ENCODE peak calls at places on chromosome 17, in nine cellular contexts. Y is testis, V is body of pancreas, S is K562, L is IMR-90, R is esophagus squamous epithelium, W is thyroid gland, O is breast epithelium, M is H1. X is an unnamed sample.

GRCh38 chr17:80882323-80882722 is 109.3 kb upstream of the CHMP6 start:
- DNase-seq in Y (no peak), V (no peak), S (no peak), L (no peak), R (no peak), W (no peak), O (no peak), M (no peak), X (peak; percentile 46)

GRCh38 chr17:45425125-45425983 is 7.3 kb downstream of the ARHGAP27 start:
- DNase-seq in Y (peak; percentile 30), V (peak; percentile 85), S (peak; percentile 74), L (peak; percentile 74), R (no peak), W (peak; percentile 94), O (peak; percentile 77), M (peak; percentile 82), X (peak; percentile 85)

GRCh38 chr17:47950448-47950847 is 7.2 kb downstream of the PRR15L start:
- DNase-seq in Y (no peak), V (peak; percentile 75), S (no peak), L (no peak), R (no peak), W (no peak), O (no peak), M (no peak), X (no peak)

GRCh38 chr17:38815576-38816193 is 9.4 kb downstream of the CWC25 start:
- DNase-seq in Y (no peak), V (no peak), S (peak; percentile 43), L (peak; percentile 59), R (no peak), W (no peak), O (no peak), M (no peak), X (no peak)

GRCh38 chr17:39754958-39755549 is 17.3 kb downstream of the GRB7 start:
- DNase-seq in Y (peak; percentile 42), V (no peak), S (no peak), L (no peak), R (no peak), W (peak; percentile 26), O (no peak), M (peak; percentile 60), X (peak; percentile 83)

GRCh38 chr17:4610162-4610561 is 25.8 kb downstream of the SMTNL2 start:
- DNase-seq in Y (no peak), V (no peak), S (no peak), L (no peak), R (no peak), W (no peak), O (no peak), M (no peak), X (no peak)

GRCh38 chr17:81991684-81992513 is 14.5 kb downstream of the ASPSCR1 start:
- DNase-seq in Y (no peak), V (peak; percentile 96), S (no peak), L (peak; percentile 31), R (no peak), W (peak; percentile 94), O (peak; percentile 83), M (no peak), X (no peak)

GRCh38 chr17:2965621-2966275 is 97.7 kb downstream of the OR1D5 start:
- DNase-seq in Y (no peak), V (peak; percentile 47), S (no peak), L (peak; percentile 74), R (no peak), W (peak; percentile 82), O (peak; percentile 88), M (no peak), X (no peak)

GRCh38 chr17:3976675-3977171 is 12.5 kb upstream of the ATP2A3 start:
- DNase-seq in Y (peak; percentile 39), V (peak; percentile 100), S (no peak), L (no peak), R (no peak), W (peak; percentile 99), O (peak; percentile 93), M (no peak), X (peak; percentile 84)

GRCh38 chr17:80270836-80271235 is 10.2 kb downstream of the RNF213 start:
- DNase-seq in Y (peak; percentile 81), V (no peak), S (peak; percentile 85), L (no peak), R (no peak), W (no peak), O (no peak), M (peak; percentile 90), X (no peak)

GRCh38 chr17:22303096-22303495 is 610.8 kb downstream of the KCNJ18 start:
- DNase-seq in Y (no peak), V (no peak), S (no peak), L (no peak), R (no peak), W (no peak), O (no peak), M (no peak), X (no peak)

GRCh38 chr17:282000-282911 is 70.4 kb downstream of the RPH3AL start:
- DNase-seq in Y (no peak), V (peak; percentile 27), S (no peak), L (no peak), R (no peak), W (no peak), O (peak; percentile 48), M (no peak), X (peak; percentile 16)

GRCh38 chr17:17076066-17076465 is 33.8 kb downstream of the MPRIP start:
- DNase-seq in Y (no peak), V (no peak), S (no peak), L (no peak), R (no peak), W (no peak), O (peak; percentile 22), M (no peak), X (peak; percentile 32)

GRCh38 chr17:45232514-45233422 is 11.1 kb downstream of the FMNL1 start:
- DNase-seq in Y (no peak), V (no peak), S (no peak), L (no peak), R (no peak), W (no peak), O (no peak), M (no peak), X (peak; percentile 66)

GRCh38 chr17:70314096-70314495 is 144.8 kb downstream of the KCNJ2 start:
- DNase-seq in Y (no peak), V (no peak), S (no peak), L (peak; percentile 78), R (no peak), W (no peak), O (no peak), M (no peak), X (no peak)

GRCh38 chr17:81404557-81405165 is 9.4 kb downstream of the BAHCC1 start:
- DNase-seq in Y (no peak), V (no peak), S (no peak), L (no peak), R (no peak), W (no peak), O (no peak), M (no peak), X (no peak)

GRCh38 chr17:29625037-29625750 is 2.5 kb upstream of the CORO6 start:
- DNase-seq in Y (no peak), V (no peak), S (no peak), L (peak; percentile 35), R (no peak), W (no peak), O (no peak), M (no peak), X (no peak)

GRCh38 chr17:37781451-37781850 is 36.6 kb upstream of the HNF1B start:
- DNase-seq in Y (no peak), V (no peak), S (no peak), L (peak; percentile 61), R (no peak), W (no peak), O (no peak), M (no peak), X (no peak)

GRCh38 chr17:3818786-3819185 is 17.8 kb upstream of the ITGAE start:
- DNase-seq in Y (no peak), V (no peak), S (no peak), L (no peak), R (no peak), W (no peak), O (no peak), M (no peak), X (no peak)

DNA sequence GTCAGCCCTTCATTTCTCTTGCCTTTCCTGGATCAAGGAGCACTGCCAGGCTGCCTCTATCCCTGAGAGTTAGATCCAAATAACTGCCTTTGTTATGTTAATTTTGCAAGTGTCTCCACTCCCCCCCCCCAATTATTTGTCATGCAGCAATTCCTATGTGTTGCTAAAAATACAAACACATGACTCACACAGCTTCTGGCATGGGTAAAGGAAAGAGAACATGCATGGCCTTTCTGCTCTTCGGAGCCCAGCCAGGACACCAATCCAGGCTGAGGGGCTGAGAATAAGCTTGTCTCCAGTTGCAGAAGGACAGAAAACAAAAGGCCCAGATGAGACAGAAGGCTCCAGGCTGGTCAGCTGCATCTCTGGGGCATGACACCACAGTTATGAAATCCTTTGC is 148.0 kb upstream of the TNRC6C start:
- DNase-seq in Y (peak; percentile 28), V (no peak), S (no peak), L (peak; percentile 33), R (no peak), W (peak; percentile 19), O (no peak), M (no peak), X (peak; percentile 6)
- H3K27ac ChIP-seq in Y (no peak overlapping the region), V (no peak overlapping the region), S (no peak overlapping the region), L (no peak overlapping the region), R (peak overlapping the region; percentile 81), W (peak overlapping the region; percentile 15), O (peak overlapping the region; percentile 67), M (no peak overlapping the region), X (no peak overlapping the region)

DNA sequence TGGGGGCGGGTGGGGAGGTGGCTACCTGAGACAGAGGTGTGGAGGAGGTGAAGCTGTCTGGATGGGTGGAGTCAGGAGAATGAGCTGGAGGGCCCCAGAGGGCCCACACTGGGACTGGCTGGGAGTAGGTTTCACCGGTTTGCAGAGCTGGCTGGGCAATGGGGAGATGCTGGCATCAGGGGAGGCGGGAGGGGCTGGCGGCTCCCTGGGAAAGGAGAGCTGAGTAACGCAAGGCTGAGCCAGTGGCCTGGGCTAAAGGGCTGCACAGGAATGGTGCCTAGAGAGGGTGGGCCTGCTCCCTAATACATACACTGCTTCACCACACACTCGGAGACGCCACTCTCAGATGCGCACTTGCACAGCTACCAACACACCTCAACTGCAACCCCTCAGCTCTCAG is 12.4 kb downstream of the P3H4 start:
- DNase-seq in Y (no peak), V (no peak), S (no peak), L (no peak), R (no peak), W (peak; percentile 21), O (no peak), M (no peak), X (no peak)
- TF ChIP-seq POLR2A in Y (no peak), V (no peak), S (no peak), L (no peak), R (no peak), W (no peak), O (no peak), M (no peak), X (no peak)

GRCh38 chr17:52124993-52125392 is 33.5 kb downstream of the CA10 start:
- DNase-seq in Y (no peak), V (no peak), S (no peak), L (no peak), R (no peak), W (no peak), O (no peak), M (no peak), X (no peak)
- H3K27ac ChIP-seq in Y (no peak overlapping the region), V (no peak overlapping the region), S (no peak overlapping the region), L (no peak overlapping the region), R (no peak overlapping the region), W (no peak overlapping the region), O (no peak overlapping the region), M (no peak overlapping the region), X (no peak overlapping the region)

DNA sequence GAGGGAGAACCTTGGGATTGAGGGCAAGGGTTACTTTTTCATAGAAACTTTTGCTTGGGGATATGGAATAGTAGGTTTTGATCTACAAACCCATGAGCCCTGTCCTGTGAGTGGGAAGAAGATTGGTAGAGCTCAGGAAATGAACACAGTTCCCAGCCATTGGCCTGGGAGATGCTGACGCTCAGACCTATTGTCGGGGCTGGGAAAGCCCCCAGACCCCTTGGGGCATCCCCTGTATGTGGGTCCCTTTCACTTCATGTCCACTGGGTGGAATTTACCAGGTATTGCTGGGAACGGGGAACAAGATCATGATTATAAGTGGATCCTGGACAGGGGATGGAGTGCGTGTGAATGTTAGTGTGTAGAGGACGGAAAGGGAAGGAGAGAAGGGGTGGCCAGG is 19.0 kb downstream of the MSI2 start:
- DNase-seq in Y (no peak), V (no peak), S (no peak), L (no peak), R (no peak), W (no peak), O (no peak), M (no peak), X (no peak)
- TF ChIP-seq POLR2A in Y (no peak), V (no peak), S (no peak), L (no peak), R (no peak), W (no peak), O (no peak), M (no peak), X (no peak)